ENCODE peak calls at places on chromosomes 2 and 18, in four cellular contexts. G, V, J and R are unnamed samples.

GRCh38 chr18:58060254-58060653 is 16.2 kb downstream of the NEDD4L start:
- DNase-seq in V (no peak), G (no peak), J (no peak), R (no peak)

GRCh38 chr2:65030933-65031332 is 25.3 kb upstream of the CEP68 start:
- DNase-seq in J (no peak), V (no peak), G (no peak), R (no peak)

GRCh38 chr2:21404827-21405625 is 281.3 kb downstream of the TDRD15 start:
- DNase-seq in V (no peak), J (no peak), G (no peak), R (no peak)

GRCh38 chr2:109009920-109010610 is 21.0 kb upstream of the EDAR start:
- DNase-seq in V (no peak), G (no peak), J (no peak), R (no peak)

GRCh38 chr2:234722176-234722575 is 225.3 kb upstream of the ARL4C start:
- DNase-seq in G (no peak), J (no peak), V (no peak), R (no peak)

GRCh38 chr2:48734576-48735303 is 20.8 kb downstream of the LHCGR start:
- DNase-seq in G (no peak), J (no peak), V (no peak), R (peak; percentile 37)

GRCh38 chr2:174771631-174772491 is 7.6 kb upstream of the CHRNA1 start:
- DNase-seq in V (peak; percentile 62), J (peak; percentile 53), G (peak; percentile 87), R (peak; percentile 87)

GRCh38 chr2:112603731-112604130 is 19.3 kb downstream of the CHCHD5 start:
- DNase-seq in V (no peak), J (no peak), G (no peak), R (no peak)

GRCh38 chr18:63410792-63411191 is 11.5 kb downstream of the VPS4B start:
- DNase-seq in V (no peak), G (no peak), J (no peak), R (no peak)

GRCh38 chr2:118852605-118853128 is 5.2 kb upstream of the EN1 start:
- DNase-seq in G (no peak), V (no peak), J (no peak), R (no peak)

GRCh38 chr2:164182116-164182637 is 439.1 kb downstream of the GRB14 start:
- DNase-seq in V (no peak), J (no peak), G (no peak), R (no peak)

GRCh38 chr18:80246656-80247402 is 485 bp downstream of the PARD6G start:
- DNase-seq in G (no peak), J (no peak), V (no peak), R (peak; percentile 48)

GRCh38 chr2:42359894-42360483 is 1.0 kb downstream of the COX7A2L start:
- DNase-seq in G (no peak), V (no peak), J (no peak), R (no peak)

GRCh38 chr2:119111115-119111975 is 47.2 kb downstream of the C1QL2 start:
- DNase-seq in G (peak; percentile 32), J (no peak), V (no peak), R (no peak)

GRCh38 chr2:655626-656025 is 21.6 kb downstream of the TMEM18 start:
- DNase-seq in J (no peak), G (no peak), V (no peak), R (no peak)

GRCh38 chr2:236545248-236545658 is 24.4 kb upstream of the ACKR3 start:
- DNase-seq in V (no peak), J (no peak), G (no peak), R (no peak)

GRCh38 chr2:19899853-19900525 is 1.8 kb downstream of the TTC32 start:
- DNase-seq in V (no peak), J (no peak), G (no peak), R (no peak)

GRCh38 chr2:112765251-112765650 is 842 bp upstream of the CKAP2L start:
- DNase-seq in G (no peak), J (no peak), V (no peak), R (no peak)

GRCh38 chr2:101827246-101827645 is 129.7 kb downstream of the MAP4K4 start:
- DNase-seq in J (no peak), G (no peak), V (no peak), R (no peak)

GRCh38 chr2:43074052-43074451 is 152.4 kb downstream of the ZFP36L2 start:
- DNase-seq in V (no peak), G (no peak), J (no peak), R (no peak)

GRCh38 chr2:15662026-15662425 is 70.4 kb downstream of the DDX1 start:
- DNase-seq in V (no peak), G (no peak), J (no peak), R (no peak)

GRCh38 chr2:82790277-82791021 is 1668.6 kb downstream of the SUCLG1 start:
- DNase-seq in G (no peak), V (no peak), J (no peak), R (no peak)

GRCh38 chr2:135055182-135055786 is 3.2 kb downstream of the RAB3GAP1 start:
- DNase-seq in G (no peak), V (no peak), J (no peak), R (no peak)

GRCh38 chr2:45173513-45173912 is 164.3 kb upstream of the SIX2 start:
- DNase-seq in V (no peak), G (no peak), J (no peak), R (no peak)

GRCh38 chr2:219445220-219445631 is 10.6 kb downstream of the SPEG start:
- DNase-seq in J (no peak), G (no peak), V (no peak), R (peak; percentile 10)

GRCh38 chr2:163657257-163657656 is 78.6 kb downstream of the FIGN start:
- DNase-seq in V (no peak), G (no peak), J (no peak), R (no peak)

GRCh38 chr2:232351686-232352510 is 26.7 kb upstream of the ALPP start:
- DNase-seq in J (no peak), V (no peak), G (peak; percentile 50), R (peak; percentile 24)

GRCh38 chr2:239298126-239298804 is 102.6 kb downstream of the HDAC4 start:
- DNase-seq in J (no peak), V (no peak), G (peak; percentile 71), R (no peak)

GRCh38 chr2:232288489-232288888 is 90.1 kb upstream of the ALPP start:
- DNase-seq in G (no peak), J (no peak), V (no peak), R (no peak)

GRCh38 chr2:119679526-119679837 is 481 bp downstream of the TMEM177 start:
- DNase-seq in G (no peak), V (no peak), J (no peak), R (no peak)

GRCh38 chr2:15808980-15809379 is 131.4 kb upstream of the MYCN start:
- DNase-seq in G (no peak), J (no peak), V (no peak), R (no peak)

GRCh38 chr2:239110595-239111048 is 262.7 kb downstream of the TWIST2 start:
- DNase-seq in G (peak; percentile 96), J (no peak), V (no peak), R (no peak)

GRCh38 chr2:127194447-127194846 is 25.7 kb downstream of the CYP27C1 start:
- DNase-seq in V (no peak), G (peak; percentile 14), J (no peak), R (no peak)

GRCh38 chr18:44818668-44819403 is 138.1 kb downstream of the SETBP1 start:
- DNase-seq in G (no peak), J (no peak), V (no peak), R (no peak)

GRCh38 chr2:9613291-9613690 is 17.5 kb downstream of the YWHAQ start:
- DNase-seq in J (no peak), V (no peak), G (no peak), R (no peak)

GRCh38 chr2:36921984-36922383 is 44.4 kb downstream of the STRN start:
- DNase-seq in V (no peak), G (no peak), J (no peak), R (no peak)

GRCh38 chr2:38187416-38188127 is 111.6 kb upstream of the CYP1B1 start:
- DNase-seq in J (no peak), G (peak; percentile 95), V (no peak), R (peak; percentile 84)

GRCh38 chr2:232418466-232419244 is 12.0 kb downstream of the ALPG start:
- DNase-seq in V (no peak), J (peak; percentile 19), G (peak; percentile 45), R (no peak)